ENCODE peak calls at places on chromosomes 5 and 9, in four cellular contexts. U is mammary epithelial cell, B is activated T-helper 1 cell treated with Interleukin-2 at 50 U/mL for 16 hours, R is iPS-NIHi11. S is an unnamed sample.
A peak's percentile ranks its signal among the peaks of the same experiment; 100 is the strongest.

GRCh38 chr9:9142001-9142400 is 1342.4 kb upstream of the DMAC1 start:
- DNase-seq in U (no peak), B (no peak), R (no peak), S (no peak)

GRCh38 chr9:116080561-116080960 is 73.0 kb upstream of the PAPPA start:
- DNase-seq in U (no peak), B (no peak), R (no peak), S (no peak)

GRCh38 chr5:109688647-109688998 is 1.1 kb upstream of the MAN2A1 start:
- DNase-seq in R (peak; percentile 10), U (no peak), B (no peak), S (peak; percentile 29)

GRCh38 chr5:472076-472655 is 29.2 kb downstream of the EXOC3 start:
- DNase-seq in B (no peak), R (no peak), U (peak; percentile 5), S (no peak)

GRCh38 chr9:118529210-118529609 is 825.0 kb downstream of the TLR4 start:
- DNase-seq in R (no peak), U (peak; percentile 37), B (no peak), S (no peak)

GRCh38 chr5:123421773-123422172 is 1.4 kb downstream of the CEP120 start:
- DNase-seq in B (no peak), R (no peak), U (no peak), S (no peak)

GRCh38 chr9:11233693-11234092 is 620.9 kb upstream of the PTPRD start:
- DNase-seq in U (no peak), R (peak; percentile 22), B (no peak), S (no peak)

GRCh38 chr5:132427285-132428146 is 58.0 kb downstream of the SLC22A5 start:
- DNase-seq in B (peak; percentile 43), U (no peak), R (no peak), S (no peak)

GRCh38 chr5:37665889-37666288 is 174.0 kb downstream of the GDNF start:
- DNase-seq in R (no peak), B (no peak), U (no peak), S (no peak)

GRCh38 chr5:124036786-124037185 is 524.8 kb downstream of the CSNK1G3 start:
- DNase-seq in U (no peak), B (no peak), R (no peak), S (no peak)

GRCh38 chr9:21477466-21477865 is 4.6 kb downstream of the IFNE start:
- DNase-seq in R (no peak), U (no peak), B (no peak), S (no peak)

GRCh38 chr5:173010021-173010420 is 26.4 kb downstream of the ATP6V0E1 start:
- DNase-seq in B (no peak), U (peak; percentile 24), R (no peak), S (no peak)

GRCh38 chr9:79776581-79776980 is 204.8 kb downstream of the TLE4 start:
- DNase-seq in B (no peak), U (peak; percentile 43), R (no peak), S (no peak)